ENCODE peak calls at places on chromosomes 1 and 21, in six cellular contexts. T, Z, P, R, L and D are unnamed samples.

GRCh38 chr1:90386899-90387334 is 330.2 kb downstream of the BARHL2 start:
- DNase-seq in R (no peak), Z (no peak), P (no peak), L (no peak), T (no peak), D (no peak)

GRCh38 chr1:167450843-167451242 is 67.5 kb downstream of the CD247 start:
- DNase-seq in P (no peak), R (no peak), Z (no peak), L (no peak), T (no peak), D (no peak)

GRCh38 chr1:214808845-214809460 is 206.0 kb downstream of the CENPF start:
- DNase-seq in T (no peak), P (no peak), R (peak), L (no peak), Z (no peak), D (peak)

GRCh38 chr1:167086033-167086432 is 4.1 kb downstream of the GPA33 start:
- DNase-seq in T (no peak), R (no peak), Z (no peak), P (no peak), L (no peak), D (no peak)

GRCh38 chr1:154993572-154994268 is at the start of gene LENEP:
- DNase-seq in L (no peak), Z (no peak), P (no peak), R (no peak), T (no peak), D (no peak)

GRCh38 chr21:27953328-27954045 is 986.6 kb upstream of the ADAMTS5 start:
- DNase-seq in P (no peak), Z (no peak), L (no peak), R (no peak), T (no peak), D (no peak)

GRCh38 chr1:7539772-7540175 is 231.3 kb upstream of the VAMP3 start:
- DNase-seq in L (peak), P (peak), T (no peak), R (peak), Z (no peak), D (peak)

GRCh38 chr1:229190057-229190590 is 80.8 kb upstream of the RAB4A start:
- DNase-seq in Z (no peak), T (no peak), L (no peak), R (no peak), P (no peak), D (no peak)

GRCh38 chr1:195894411-195894810 is 713.8 kb downstream of the KCNT2 start:
- DNase-seq in Z (no peak), P (no peak), R (no peak), T (no peak), L (no peak), D (no peak)

GRCh38 chr1:18901952-18902522 is 318 bp downstream of the ALDH4A1 start:
- DNase-seq in T (no peak), L (no peak), R (peak), Z (no peak), P (no peak), D (peak)

GRCh38 chr1:17198476-17199258 is 6.3 kb upstream of the PADI1 start:
- DNase-seq in R (no peak), T (no peak), Z (no peak), P (no peak), L (no peak), D (no peak)

GRCh38 chr1:95262928-95263327 is 28.9 kb downstream of the RWDD3 start:
- DNase-seq in T (no peak), R (no peak), Z (no peak), L (no peak), P (no peak), D (no peak)

GRCh38 chr1:1360511-1361169 is 2.3 kb upstream of the MXRA8 start:
- DNase-seq in R (no peak), Z (no peak), T (no peak), L (peak), P (no peak), D (no peak)

GRCh38 chr1:26029864-26030481 is 8.4 kb downstream of the EXTL1 start:
- DNase-seq in T (no peak), P (no peak), L (no peak), R (no peak), Z (no peak), D (peak)

GRCh38 chr1:40692429-40692905 is 963 bp downstream of the NFYC start:
- DNase-seq in T (no peak), Z (peak), R (no peak), P (no peak), L (peak), D (no peak)

GRCh38 chr1:77218477-77219165 is 609 bp downstream of the PIGK start:
- DNase-seq in R (no peak), T (no peak), L (peak), Z (no peak), P (no peak), D (no peak)

GRCh38 chr1:10979483-10979920 is 33.0 kb upstream of the TARDBP start:
- DNase-seq in R (peak), Z (no peak), P (peak), T (peak), L (no peak), D (no peak)

GRCh38 chr1:24892188-24893153 is 37.6 kb downstream of the RUNX3 start:
- DNase-seq in Z (no peak), L (no peak), T (no peak), P (no peak), R (no peak), D (no peak)

GRCh38 chr1:171441278-171441677 is 44.1 kb upstream of the PRRC2C start:
- DNase-seq in L (no peak), Z (no peak), P (no peak), T (no peak), R (no peak), D (peak)

GRCh38 chr21:15742694-15743093 is 12.9 kb downstream of the USP25 start:
- DNase-seq in R (no peak), L (no peak), P (no peak), T (no peak), Z (no peak), D (no peak)

GRCh38 chr1:199855580-199855979 is 171.9 kb upstream of the NR5A2 start:
- DNase-seq in R (no peak), Z (no peak), T (no peak), L (no peak), P (no peak), D (peak)

GRCh38 chr21:34343347-34344057 is 20.3 kb upstream of the KCNE2 start:
- DNase-seq in P (no peak), R (no peak), Z (no peak), T (no peak), L (no peak), D (no peak)

GRCh38 chr21:37204580-37204979 is 62.6 kb downstream of the VPS26C start:
- DNase-seq in R (no peak), Z (no peak), T (no peak), L (no peak), P (no peak), D (no peak)